ENCODE peak calls at places on chromosomes 12 and 14, in eight cellular contexts. S, D, P, O, N, F, B and H are unnamed samples.

GRCh38 chr12:131176926-131177325 is 223.2 kb downstream of the ADGRD1 start:
- DNase-seq in S (no peak), D (no peak), P (no peak), O (no peak), N (no peak), F (no peak), B (no peak), H (no peak)

GRCh38 chr14:53890611-53891091 is 66.0 kb downstream of the BMP4 start:
- DNase-seq in S (peak; percentile 71), D (peak; percentile 56), P (no peak), O (no peak), N (no peak), F (no peak), B (no peak), H (no peak)

GRCh38 chr12:60173213-60174170 is 577.7 kb downstream of the SLC16A7 start:
- DNase-seq in S (no peak), D (peak; percentile 69), P (no peak), O (no peak), N (no peak), F (no peak), B (no peak), H (no peak)

GRCh38 chr12:42759622-42760273 is 170.2 kb upstream of the PRICKLE1 start:
- DNase-seq in S (peak; percentile 76), D (no peak), P (peak; percentile 31), O (peak; percentile 69), N (peak; percentile 66), F (no peak), B (peak; percentile 67), H (no peak)

GRCh38 chr14:52272375-52272774 is 4.9 kb downstream of the PTGDR start:
- DNase-seq in S (no peak), D (no peak), P (no peak), O (no peak), N (no peak), F (no peak), B (no peak), H (no peak)

GRCh38 chr12:109163150-109163549 is 46.8 kb downstream of the ACACB start:
- DNase-seq in S (no peak), D (no peak), P (no peak), O (no peak), N (no peak), F (no peak), B (no peak), H (no peak)

GRCh38 chr12:10562306-10562933 is 51.0 kb downstream of the MAGOHB start:
- DNase-seq in S (peak; percentile 14), D (peak; percentile 25), P (no peak), O (no peak), N (no peak), F (no peak), B (no peak), H (peak; percentile 36)

GRCh38 chr14:103765526-103765925 is 49.9 kb downstream of the ZFYVE21 start:
- DNase-seq in S (no peak), D (no peak), P (no peak), O (no peak), N (no peak), F (no peak), B (no peak), H (no peak)

GRCh38 chr12:104011265-104011664 is 38.7 kb downstream of the GLT8D2 start:
- DNase-seq in S (peak; percentile 95), D (peak; percentile 59), P (no peak), O (no peak), N (no peak), F (no peak), B (no peak), H (no peak)

GRCh38 chr12:42282301-42282700 is 43.6 kb downstream of the ZCRB1 start:
- DNase-seq in S (no peak), D (no peak), P (no peak), O (no peak), N (no peak), F (no peak), B (no peak), H (no peak)

GRCh38 chr12:54932691-54933090 is 51.9 kb downstream of the TESPA1 start:
- DNase-seq in S (peak; percentile 11), D (no peak), P (no peak), O (no peak), N (no peak), F (no peak), B (no peak), H (no peak)

GRCh38 chr12:16347391-16348298 is at the start of gene MGST1:
- DNase-seq in S (peak; percentile 62), D (no peak), P (peak; percentile 79), O (peak; percentile 70), N (peak; percentile 64), F (no peak), B (peak; percentile 73), H (no peak)

GRCh38 chr12:25241171-25242020 is 9.3 kb downstream of the KRAS start:
- DNase-seq in S (peak; percentile 47), D (peak; percentile 28), P (no peak), O (no peak), N (no peak), F (no peak), B (no peak), H (peak; percentile 61)

GRCh38 chr12:61546296-61546695 is 713.9 kb upstream of the USP15 start:
- DNase-seq in S (no peak), D (no peak), P (no peak), O (no peak), N (no peak), F (no peak), B (no peak), H (no peak)

GRCh38 chr12:6700646-6701051 is at the start of gene PIANP:
- DNase-seq in S (peak; percentile 34), D (no peak), P (peak; percentile 36), O (no peak), N (peak; percentile 48), F (peak; percentile 70), B (no peak), H (peak; percentile 59)

GRCh38 chr12:93137656-93138612 is 208.8 kb upstream of the EEA1 start:
- DNase-seq in S (peak; percentile 90), D (peak; percentile 12), P (no peak), O (no peak), N (no peak), F (no peak), B (no peak), H (no peak)

GRCh38 chr12:12081836-12082497 is 11.2 kb downstream of the BCL2L14 start:
- DNase-seq in S (peak; percentile 39), D (peak; percentile 48), P (no peak), O (no peak), N (no peak), F (no peak), B (no peak), H (peak; percentile 3)

GRCh38 chr12:132273992-132274334 is 55.4 kb downstream of the GALNT9 start:
- DNase-seq in S (no peak), D (no peak), P (no peak), O (no peak), N (peak; percentile 1), F (no peak), B (no peak), H (no peak)

GRCh38 chr14:104280902-104281767 is 142.7 kb downstream of the KIF26A start:
- DNase-seq in S (no peak), D (no peak), P (peak; percentile 17), O (peak; percentile 5), N (no peak), F (no peak), B (peak; percentile 40), H (no peak)

GRCh38 chr14:45114327-45114726 is 20.0 kb downstream of the FKBP3 start:
- DNase-seq in S (no peak), D (no peak), P (no peak), O (no peak), N (no peak), F (no peak), B (no peak), H (no peak)

GRCh38 chr14:45118594-45118993 is 15.7 kb downstream of the FKBP3 start:
- DNase-seq in S (no peak), D (no peak), P (no peak), O (no peak), N (no peak), F (no peak), B (no peak), H (no peak)

GRCh38 chr14:45112886-45113772 is 21.2 kb downstream of the FKBP3 start:
- DNase-seq in S (peak; percentile 23), D (no peak), P (no peak), O (no peak), N (no peak), F (no peak), B (no peak), H (no peak)
- H3K27ac ChIP-seq in S (no peak overlapping the region), D (no peak overlapping the region), P (no peak overlapping the region), O (no peak overlapping the region), N (no peak overlapping the region), F (no peak overlapping the region), B (no peak overlapping the region), H (no peak overlapping the region)

DNA sequence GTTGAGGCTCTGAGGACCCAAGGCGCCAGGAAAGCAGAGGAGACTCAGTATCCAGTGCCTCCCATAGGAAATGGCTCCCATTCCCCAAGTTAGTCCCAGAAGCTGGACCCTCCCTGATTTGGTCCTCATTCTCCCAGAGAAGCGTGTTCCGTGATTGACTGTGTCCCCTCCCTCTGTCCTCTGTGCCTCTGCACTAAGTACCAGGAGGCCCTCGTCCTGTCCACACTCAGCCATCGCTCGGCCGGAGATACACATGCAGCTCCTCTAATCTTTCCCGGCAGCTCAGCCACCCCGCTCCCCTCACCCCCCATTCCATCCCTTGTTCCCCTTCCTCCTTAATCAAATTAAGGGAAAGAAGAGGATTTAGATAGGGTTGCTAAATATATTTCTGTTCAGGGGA is 28.3 kb upstream of the ATP2A2 start:
- DNase-seq in S (no peak), D (no peak), P (no peak), O (no peak), N (peak; percentile 75), F (no peak), B (no peak), H (no peak)
- H3K4me1 ChIP-seq in S (peaks cover 6% of the 10 kb centered on the region), D (peaks cover 12% of the 10 kb centered on the region), P (peaks cover 41% of the 10 kb centered on the region), O (peaks cover 6% of the 10 kb centered on the region), N (peaks cover 41% of the 10 kb centered on the region), F (no peaks in the 10 kb centered on the region), B (peaks cover 9% of the 10 kb centered on the region), H (no peaks in the 10 kb centered on the region)

GRCh38 chr14:76376878-76377523 is 1.1 kb downstream of the ESRRB start:
- DNase-seq in S (no peak), D (no peak), P (no peak), O (peak; percentile 12), N (no peak), F (no peak), B (no peak), H (no peak)
- H3K27me3 ChIP-seq in S (peaks cover 51% of the 10 kb centered on the region), D (peaks cover 34% of the 10 kb centered on the region), P (peaks cover 100% of the 10 kb centered on the region), O (no peaks in the 10 kb centered on the region), N (peaks cover 4% of the 10 kb centered on the region), F (no peaks in the 10 kb centered on the region), B (no peaks in the 10 kb centered on the region), H (peaks cover 13% of the 10 kb centered on the region)

DNA sequence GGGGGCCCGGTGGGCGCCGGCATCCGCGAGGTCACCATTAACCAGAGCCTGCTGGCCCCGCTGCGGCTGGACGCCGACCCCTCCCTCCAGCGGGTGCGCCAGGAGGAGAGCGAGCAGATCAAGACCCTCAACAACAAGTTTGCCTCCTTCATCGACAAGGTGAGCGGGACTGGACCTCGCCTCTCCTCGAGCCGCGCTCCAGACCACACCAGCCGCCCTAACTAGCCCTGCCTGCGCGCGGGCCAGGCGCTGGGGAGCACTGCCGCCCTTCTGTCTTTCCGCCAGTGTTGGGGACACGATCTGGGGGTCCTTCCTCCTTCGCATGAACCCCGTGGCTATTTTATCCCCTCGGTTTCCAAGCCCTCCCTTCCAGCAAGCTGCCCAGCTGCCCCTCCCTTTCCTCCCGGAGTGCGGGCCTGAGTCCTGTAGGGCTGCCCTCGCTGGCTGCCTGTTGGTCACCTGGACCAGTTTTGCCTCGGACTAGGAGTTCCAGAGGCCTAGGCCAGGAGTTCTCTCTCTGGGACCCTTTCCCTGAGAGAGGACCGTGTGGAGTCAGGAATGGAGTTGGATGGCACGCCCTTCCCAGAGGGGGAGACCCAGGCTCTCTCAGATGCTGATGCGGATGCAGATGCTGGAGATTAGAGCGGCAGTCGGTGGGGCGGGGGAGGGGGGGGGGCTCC is 559 bp downstream of the KRT7 start:
- DNase-seq in S (no peak), D (no peak), P (no peak), O (no peak), N (no peak), F (no peak), B (peak; percentile 52), H (no peak)
- H3K27ac ChIP-seq in S (no peak overlapping the region), D (no peak overlapping the region), P (peak overlapping the region; percentile 47), O (no peak overlapping the region), N (no peak overlapping the region), F (no peak overlapping the region), B (peak overlapping the region; percentile 98), H (no peak overlapping the region)